ENCODE peak calls at places on chromosomes 2 and 18, in four cellular contexts. G, E, C and B are unnamed samples.

GRCh38 chr2:70981421-70981820 is 3.0 kb downstream of the ANKRD53 start:
- DNase-seq in C (peak; percentile 44), G (no peak), E (no peak), B (no peak)

GRCh38 chr18:46385124-46385523 is 271.9 kb downstream of the LOXHD1 start:
- DNase-seq in E (no peak), G (no peak), C (no peak), B (no peak)

GRCh38 chr18:63155910-63156773 is 163.4 kb downstream of the BCL2 start:
- DNase-seq in C (no peak), G (no peak), E (no peak), B (no peak)

GRCh38 chr2:160228141-160228963 is 28.3 kb upstream of the ITGB6 start:
- DNase-seq in C (no peak), E (peak; percentile 58), G (no peak), B (no peak)

GRCh38 chr2:44974064-44974715 is 32.7 kb downstream of the SIX3 start:
- DNase-seq in C (no peak), E (peak; percentile 79), G (no peak), B (no peak)

GRCh38 chr2:96161785-96162367 is 16.6 kb upstream of the DUSP2 start:
- DNase-seq in C (no peak), G (no peak), E (no peak), B (no peak)

GRCh38 chr2:53970095-53970897 is 497 bp downstream of the PSME4 start:
- DNase-seq in E (peak; percentile 35), C (peak; percentile 69), G (no peak), B (peak; percentile 56)

GRCh38 chr2:223260681-223261080 is 208.7 kb downstream of the KCNE4 start:
- DNase-seq in G (no peak), E (no peak), C (no peak), B (no peak)

GRCh38 chr2:157058161-157058560 is 199.3 kb upstream of the GALNT5 start:
- DNase-seq in G (no peak), E (no peak), C (no peak), B (no peak)

GRCh38 chr18:45408218-45408617 is 207.1 kb upstream of the SLC14A2 start:
- DNase-seq in E (no peak), G (no peak), C (no peak), B (no peak)

GRCh38 chr18:49565656-49566055 is 3.8 kb downstream of the LIPG start:
- DNase-seq in C (no peak), E (no peak), G (no peak), B (no peak)

GRCh38 chr18:8601277-8602032 is 7.8 kb upstream of the RAB12 start:
- DNase-seq in C (no peak), G (no peak), E (no peak), B (no peak)

GRCh38 chr2:145421841-145422240 is 901.9 kb upstream of the ZEB2 start:
- DNase-seq in E (no peak), C (no peak), G (no peak), B (no peak)

GRCh38 chr2:237432484-237433092 is 18.6 kb upstream of the COL6A3 start:
- DNase-seq in G (peak; percentile 75), C (peak; percentile 78), E (peak; percentile 45), B (no peak)

GRCh38 chr18:5622905-5623304 is 79.1 kb upstream of the EPB41L3 start:
- DNase-seq in C (no peak), E (no peak), G (no peak), B (no peak)

DNA sequence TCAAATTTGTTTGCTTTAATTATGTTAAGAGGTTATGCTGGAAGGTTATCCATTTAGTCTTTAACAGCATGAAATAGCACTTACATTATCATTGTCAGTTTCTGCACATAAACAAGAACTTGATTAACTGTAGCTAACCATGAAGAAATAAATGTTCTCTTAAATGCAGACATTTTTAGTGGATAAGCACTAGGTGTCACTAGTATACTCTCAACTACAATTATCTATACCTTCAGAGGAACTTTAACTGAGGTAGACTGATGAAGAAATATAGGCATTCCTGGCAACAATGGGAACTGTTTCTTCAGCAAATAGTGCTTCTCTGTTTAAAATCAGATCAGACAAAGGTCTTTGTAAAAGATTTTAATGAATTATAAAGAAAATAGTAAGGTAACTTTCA is 178.8 kb upstream of the CHST9 start:
- DNase-seq in E (no peak), C (no peak), G (no peak), B (no peak)
- TF ChIP-seq CTCF in E (peak; percentile 24), C (no peak), G (no peak), B (no peak)

GRCh38 chr2:66497706-66498596 is 63.0 kb downstream of the MEIS1 start:
- DNase-seq in E (no peak), G (no peak), C (no peak), B (no peak)

GRCh38 chr2:66498597-66498910 is 63.6 kb downstream of the MEIS1 start:
- DNase-seq in G (no peak), C (no peak), E (no peak), B (no peak)

GRCh38 chr2:66495788-66496640 is 61.1 kb downstream of the MEIS1 start:
- DNase-seq in C (peak; percentile 89), G (no peak), E (peak; percentile 47), B (peak; percentile 46)

GRCh38 chr2:66494708-66495107 is 59.8 kb downstream of the MEIS1 start:
- DNase-seq in G (no peak), C (peak; percentile 81), E (no peak), B (peak; percentile 40)

DNA sequence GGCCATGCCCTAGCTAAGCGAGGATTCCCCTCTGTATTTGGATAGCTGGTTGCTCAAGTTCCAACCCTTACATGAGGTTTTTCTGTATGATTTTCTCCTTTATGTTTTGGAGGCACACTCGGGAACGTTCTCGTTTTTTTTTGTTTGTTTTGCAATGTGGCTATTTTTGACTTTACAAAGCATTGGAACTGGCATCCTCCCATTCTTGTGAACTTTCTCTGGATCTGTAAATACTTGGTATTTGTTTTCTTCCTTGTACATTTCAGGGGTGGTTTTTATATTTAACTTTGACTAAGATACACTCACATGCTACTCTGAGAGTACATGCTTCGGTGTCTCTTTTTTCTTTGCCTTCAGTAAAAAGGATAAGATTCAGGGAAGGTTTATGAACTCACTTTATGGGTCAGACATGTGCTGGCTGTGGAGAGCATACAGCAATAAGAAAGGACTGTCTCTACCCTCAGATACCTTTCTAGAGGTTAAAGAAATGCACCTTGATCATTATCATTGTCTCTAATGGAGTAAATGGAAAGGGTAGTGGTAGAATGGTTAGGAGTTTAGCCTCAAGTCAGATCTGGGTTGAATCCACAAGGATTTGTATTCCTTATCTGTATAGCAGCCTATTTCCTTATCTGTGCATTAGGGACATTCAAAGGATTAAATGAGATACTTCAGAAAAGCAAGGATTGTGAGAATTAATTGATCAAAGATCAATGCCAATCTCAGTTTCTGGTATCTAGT is 61.9 kb downstream of the MEIS1 start:
- DNase-seq in G (no peak), E (no peak), C (no peak), B (no peak)
- TF ChIP-seq CTCF in G (no peak), E (no peak), C (no peak), B (no peak)

GRCh38 chr2:10659898-10660568 is 29.7 kb downstream of the NOL10 start:
- DNase-seq in E (peak; percentile 65), G (no peak), C (no peak), B (peak; percentile 54)
- TF ChIP-seq CTCF in E (peak; percentile 72), G (peak; percentile 67), C (peak; percentile 11), B (peak; percentile 45)

GRCh38 chr2:24132543-24132942 is 9.3 kb downstream of the FAM228B start:
- DNase-seq in C (no peak), G (no peak), E (no peak), B (no peak)
- TF ChIP-seq CTCF in C (no peak), G (no peak), E (no peak), B (no peak)

GRCh38 chr18:31626409-31626808 is 34.7 kb downstream of the TTR start:
- DNase-seq in G (no peak), E (no peak), C (no peak), B (no peak)
- TF ChIP-seq CTCF in G (no peak), E (no peak), C (no peak), B (no peak)